ENCODE peak calls at places on chromosomes 2 and 18, in four cellular contexts. L, A, M and D are unnamed samples.

GRCh38 chr2:8565399-8566154 is 116.3 kb upstream of the ID2 start:
- DNase-seq in A (no peak), M (no peak), L (no peak), D (no peak)

GRCh38 chr18:73664896-73665295 is 482.7 kb downstream of the FBXO15 start:
- DNase-seq in L (no peak), A (no peak), M (no peak), D (no peak)

GRCh38 chr18:36297419-36298112 is at the start of gene FHOD3:
- DNase-seq in M (no peak), A (no peak), L (no peak), D (no peak)

GRCh38 chr18:14577971-14578370 is 34.6 kb upstream of the POTEC start:
- DNase-seq in A (no peak), L (no peak), M (no peak), D (no peak)

GRCh38 chr18:49185636-49186035 is 234.9 kb upstream of the SMAD7 start:
- DNase-seq in L (no peak), M (no peak), A (no peak), D (no peak)

GRCh38 chr2:104420420-104420819 is 433.5 kb upstream of the POU3F3 start:
- DNase-seq in A (no peak), M (no peak), L (no peak), D (no peak)

GRCh38 chr2:215841175-215841816 is 172.1 kb downstream of the MREG start:
- DNase-seq in M (no peak), A (no peak), L (no peak), D (no peak)

GRCh38 chr18:2918761-2919550 is 72.2 kb downstream of the EMILIN2 start:
- DNase-seq in M (no peak), A (no peak), L (no peak), D (no peak)

GRCh38 chr2:199160677-199161465 is 296.9 kb downstream of the SATB2 start:
- DNase-seq in L (no peak), M (no peak), A (peak; percentile 10), D (no peak)

GRCh38 chr2:226953206-226953605 is 117.4 kb downstream of the RHBDD1 start:
- DNase-seq in L (no peak), A (no peak), M (no peak), D (no peak)

GRCh38 chr2:15794608-15795134 is 145.7 kb upstream of the MYCN start:
- DNase-seq in L (no peak), M (no peak), A (no peak), D (no peak)

GRCh38 chr18:24860978-24861680 is 400.7 kb downstream of the HRH4 start:
- DNase-seq in A (no peak), L (no peak), M (no peak), D (no peak)

GRCh38 chr18:48868468-48869466 is 82.0 kb downstream of the SMAD7 start:
- DNase-seq in L (no peak), M (peak; percentile 96), A (peak; percentile 69), D (no peak)

GRCh38 chr18:76489081-76489480 is 6.0 kb downstream of the ZNF516 start:
- DNase-seq in A (no peak), L (no peak), M (no peak), D (no peak)

GRCh38 chr2:106161938-106162814 is 31.9 kb downstream of the UXS1 start:
- DNase-seq in A (no peak), M (no peak), L (no peak), D (no peak)

GRCh38 chr18:70931942-70932814 is 643.3 kb downstream of the SOCS6 start:
- DNase-seq in L (no peak), A (peak; percentile 3), M (no peak), D (no peak)

GRCh38 chr2:237397072-237397471 is 16.9 kb downstream of the COL6A3 start:
- DNase-seq in L (no peak), A (no peak), M (no peak), D (no peak)

GRCh38 chr2:58460670-58461069 is 219.5 kb upstream of the FANCL start:
- DNase-seq in A (no peak), L (no peak), M (no peak), D (no peak)

GRCh38 chr2:20672191-20672951 is 5.4 kb downstream of the GDF7 start:
- DNase-seq in M (no peak), A (no peak), L (no peak), D (no peak)

GRCh38 chr2:47345584-47345913 is 57.4 kb upstream of the MSH2 start:
- DNase-seq in M (no peak), L (no peak), A (peak; percentile 48), D (no peak)

GRCh38 chr2:95530734-95531133 is 46.2 kb upstream of the TRIM43B start:
- DNase-seq in M (peak; percentile 51), L (no peak), A (no peak), D (no peak)

GRCh38 chr2:130288467-130289403 is 54.0 kb upstream of the IMP4 start:
- DNase-seq in L (peak; percentile 68), M (no peak), A (no peak), D (no peak)

GRCh38 chr2:229714736-229715541 is 584 bp upstream of the DNER start:
- DNase-seq in L (peak; percentile 56), A (peak; percentile 26), M (no peak), D (peak; percentile 63)

GRCh38 chr2:55607717-55608116 is 9.7 kb downstream of the PPP4R3B start:
- DNase-seq in L (no peak), A (no peak), M (no peak), D (no peak)

GRCh38 chr2:191515536-191515935 is 162.4 kb upstream of the NABP1 start:
- DNase-seq in M (no peak), A (no peak), L (no peak), D (no peak)

DNA sequence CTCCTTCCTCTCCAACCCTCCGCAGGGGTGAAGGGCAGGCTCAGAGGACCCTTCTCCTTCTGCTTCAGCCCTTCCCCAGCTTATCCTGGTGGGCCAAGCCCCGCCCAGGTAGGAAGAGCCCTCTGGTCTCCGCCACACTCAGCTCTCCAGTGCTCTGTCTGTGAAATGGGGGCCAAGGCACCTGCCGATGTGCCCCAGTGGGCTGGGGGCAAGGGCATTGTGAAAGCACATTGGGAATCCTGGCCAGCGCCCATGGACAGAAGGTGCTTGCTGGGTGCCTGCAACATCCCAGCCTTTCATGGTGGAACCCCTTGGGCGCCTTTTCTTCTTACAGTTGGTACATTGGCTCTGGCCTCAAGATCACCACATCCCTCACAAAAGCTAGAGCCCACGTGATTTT is 150.8 kb downstream of the INHBB start:
- DNase-seq in L (no peak), A (no peak), M (no peak), D (no peak)
- TF ChIP-seq ZNF274 in L (no peak), A (no peak), M (no peak), D (no peak)

GRCh38 chr2:172599917-172600316 is 44.0 kb downstream of the PDK1 start:
- DNase-seq in A (no peak), L (no peak), M (no peak), D (no peak)
- H3K9ac ChIP-seq in A (no peak overlapping the region), L (no peak overlapping the region), M (no peak overlapping the region), D (no peak overlapping the region)

GRCh38 chr2:32136097-32136496 is 29.6 kb upstream of the SLC30A6 start:
- DNase-seq in A (no peak), L (no peak), M (no peak), D (no peak)

DNA sequence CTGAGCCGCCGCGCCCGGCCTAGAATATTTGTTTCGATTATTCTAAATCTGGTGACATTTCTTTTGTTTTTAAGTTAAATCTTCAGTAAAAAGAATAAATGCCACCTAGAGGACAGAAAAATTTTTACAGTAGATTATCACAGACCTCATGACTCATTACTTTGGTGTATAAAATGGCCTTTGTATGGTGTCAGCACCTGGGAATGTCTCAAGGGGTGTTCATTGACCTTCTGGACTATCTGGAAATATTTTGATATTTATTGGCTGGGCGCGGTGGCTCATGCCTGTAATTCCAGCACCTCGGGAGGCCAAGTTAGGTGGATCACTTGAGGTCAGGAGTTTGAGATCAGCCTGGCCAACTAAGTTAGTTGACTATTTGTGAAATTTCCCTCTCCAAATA is 30.3 kb upstream of the SLC30A6 start:
- DNase-seq in M (no peak), L (no peak), A (peak; percentile 68), D (no peak)
- TF ChIP-seq SUZ12 in M (no peak), L (no peak), A (no peak), D (no peak)

DNA sequence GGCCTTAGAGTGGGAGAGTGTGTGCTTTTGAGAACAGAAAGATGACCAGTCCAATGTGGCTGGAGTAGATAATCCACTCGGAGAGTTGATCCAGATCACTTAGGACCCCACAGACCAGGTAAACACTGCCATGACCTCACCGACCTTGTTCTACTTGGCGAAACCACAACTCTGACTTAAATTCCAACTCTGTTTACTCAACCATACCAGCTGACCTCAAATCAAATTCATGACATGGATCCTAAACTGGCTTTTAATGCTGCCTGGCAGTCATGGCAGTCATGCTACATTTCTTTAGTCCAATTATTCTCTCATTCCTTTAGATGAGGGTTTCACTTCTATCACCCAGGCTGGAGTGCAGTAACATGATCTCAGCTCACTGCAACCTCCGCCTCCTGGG is 347.1 kb upstream of the FAM98A start:
- DNase-seq in L (no peak), M (no peak), A (no peak), D (no peak)
- TF ChIP-seq ZNF274 in L (no peak), M (no peak), A (no peak), D (no peak)

GRCh38 chr2:109127556-109127955 is 1.4 kb upstream of the SH3RF3 start:
- DNase-seq in M (no peak), A (no peak), L (no peak), D (no peak)

GRCh38 chr2:109125595-109126500 is 3.2 kb upstream of the SH3RF3 start:
- DNase-seq in A (peak; percentile 28), M (no peak), L (no peak), D (no peak)

GRCh38 chr2:109124982-109125594 is 3.9 kb upstream of the SH3RF3 start:
- DNase-seq in A (no peak), L (no peak), M (no peak), D (no peak)

GRCh38 chr2:109128048-109128465 is 948 bp upstream of the SH3RF3 start:
- DNase-seq in A (peak; percentile 47), M (no peak), L (peak; percentile 68), D (peak; percentile 82)

GRCh38 chr2:109126501-109126860 is 2.5 kb upstream of the SH3RF3 start:
- DNase-seq in A (no peak), L (no peak), M (no peak), D (no peak)
- H3K9ac ChIP-seq in A (no peak overlapping the region), L (no peak overlapping the region), M (no peak overlapping the region), D (no peak overlapping the region)